ENCODE peak calls at places on chromosomes 16 and 17, in four cellular contexts. J, W, P and B are unnamed samples.

GRCh38 chr17:1365445-1366039 is 34.5 kb downstream of the YWHAE start:
- DNase-seq in J (peak; percentile 70), P (peak; percentile 46), W (peak; percentile 40), B (peak; percentile 67)

GRCh38 chr16:75073551-75074414 is 42.8 kb downstream of the LDHD start:
- DNase-seq in P (no peak), W (no peak), J (no peak), B (no peak)

GRCh38 chr17:17073006-17073626 is 30.9 kb downstream of the MPRIP start:
- DNase-seq in J (no peak), W (no peak), P (no peak), B (no peak)

GRCh38 chr17:18332909-18333489 is 17.9 kb downstream of the SMCR8 start:
- DNase-seq in P (no peak), J (no peak), W (no peak), B (no peak)

GRCh38 chr16:72921620-72922019 is 126.3 kb downstream of the ZFHX3 start:
- DNase-seq in W (no peak), J (no peak), P (no peak), B (no peak)

GRCh38 chr16:67847064-67847861 is at the start of gene CENPT:
- DNase-seq in W (peak; percentile 77), P (no peak), J (peak; percentile 70), B (peak; percentile 28)

GRCh38 chr17:76672270-76672851 is 28.8 kb upstream of the ST6GALNAC1 start:
- DNase-seq in P (no peak), J (peak; percentile 81), W (no peak), B (peak; percentile 6)

GRCh38 chr17:60594747-60595146 is 5.2 kb upstream of the PPM1D start:
- DNase-seq in J (no peak), P (no peak), W (no peak), B (no peak)

DNA sequence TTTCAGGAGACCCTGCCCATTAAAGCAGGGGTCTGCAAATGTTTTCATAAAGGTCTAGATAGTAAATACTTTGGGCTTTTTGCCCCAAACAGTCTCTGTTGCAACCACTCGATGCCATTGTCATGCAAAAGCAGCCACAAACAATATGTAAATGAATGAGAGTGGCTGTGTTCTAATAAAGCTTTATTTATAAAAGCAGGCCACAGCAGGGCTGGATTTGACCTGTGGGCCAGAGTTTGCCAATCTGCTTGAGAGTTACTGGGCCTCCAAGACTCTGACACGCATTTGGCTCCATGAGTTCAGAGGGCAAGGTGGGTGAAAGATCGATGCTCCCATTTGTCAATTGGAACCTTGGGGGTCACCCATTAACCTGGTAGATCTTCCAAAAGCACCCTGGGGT is 217.3 kb upstream of the SDK2 start:
- DNase-seq in P (no peak), W (no peak), J (no peak), B (no peak)
- TF ChIP-seq FOXK2 in P (no peak), W (no peak), J (no peak), B (no peak)

DNA sequence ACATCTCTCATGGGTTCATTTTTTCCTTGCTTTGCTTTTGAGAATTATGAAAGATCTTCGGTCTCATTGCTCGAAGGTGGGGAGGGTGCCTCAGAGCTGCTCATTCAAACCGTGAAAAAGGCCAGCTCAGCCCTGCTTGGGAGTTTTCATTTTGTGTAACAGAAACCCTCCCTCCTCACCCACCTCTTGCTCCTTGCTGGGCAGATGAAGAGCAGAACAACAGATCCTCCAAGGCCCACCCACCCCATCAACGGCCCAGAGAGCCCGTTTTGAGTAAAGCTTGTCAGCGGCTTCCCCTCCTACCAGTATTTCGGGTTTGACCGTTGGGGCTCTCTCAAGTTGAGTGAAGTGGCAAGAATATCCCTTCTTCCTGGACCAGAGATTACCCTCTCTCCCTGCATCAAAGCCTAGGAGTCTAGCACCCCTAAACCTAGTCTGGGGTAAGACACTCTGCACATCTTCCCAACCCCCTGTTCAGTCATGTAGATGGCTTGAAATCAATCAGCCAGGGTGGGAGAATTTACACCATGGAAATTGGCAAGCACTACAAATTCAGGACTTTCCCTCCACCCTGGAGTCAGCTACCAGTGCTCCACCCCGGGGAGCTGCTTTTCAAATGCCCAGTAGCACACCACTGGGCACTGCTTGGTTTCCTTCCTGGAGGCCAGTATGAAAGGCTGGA is 1.8 kb downstream of the CCR7 start:
- DNase-seq in P (no peak), J (no peak), W (no peak), B (no peak)
- TF ChIP-seq FOXK2 in P (no peak), J (no peak), W (no peak), B (no peak)

DNA sequence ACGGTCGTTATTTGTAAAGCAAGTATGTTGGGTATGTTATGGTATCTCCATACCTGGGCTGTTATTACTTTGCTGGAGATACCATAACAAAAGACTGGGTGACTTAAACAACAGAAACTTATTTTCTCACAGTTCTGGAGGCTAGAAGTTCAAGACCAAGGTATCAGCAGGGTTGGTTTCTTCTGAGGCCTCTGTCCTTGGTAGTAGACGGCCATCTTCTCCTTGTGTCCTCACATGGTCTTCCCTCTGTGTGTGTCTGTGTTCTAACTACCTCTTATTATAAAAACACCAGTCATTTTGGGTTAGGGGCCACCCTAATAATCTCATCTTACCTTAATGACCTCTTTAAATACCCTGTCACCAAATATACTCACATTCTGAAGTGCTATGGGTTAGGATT is 33.2 kb upstream of the MRTFB start:
- DNase-seq in P (no peak), J (no peak), W (no peak), B (no peak)
- TF ChIP-seq FOXK2 in P (no peak), J (no peak), W (no peak), B (no peak)

DNA sequence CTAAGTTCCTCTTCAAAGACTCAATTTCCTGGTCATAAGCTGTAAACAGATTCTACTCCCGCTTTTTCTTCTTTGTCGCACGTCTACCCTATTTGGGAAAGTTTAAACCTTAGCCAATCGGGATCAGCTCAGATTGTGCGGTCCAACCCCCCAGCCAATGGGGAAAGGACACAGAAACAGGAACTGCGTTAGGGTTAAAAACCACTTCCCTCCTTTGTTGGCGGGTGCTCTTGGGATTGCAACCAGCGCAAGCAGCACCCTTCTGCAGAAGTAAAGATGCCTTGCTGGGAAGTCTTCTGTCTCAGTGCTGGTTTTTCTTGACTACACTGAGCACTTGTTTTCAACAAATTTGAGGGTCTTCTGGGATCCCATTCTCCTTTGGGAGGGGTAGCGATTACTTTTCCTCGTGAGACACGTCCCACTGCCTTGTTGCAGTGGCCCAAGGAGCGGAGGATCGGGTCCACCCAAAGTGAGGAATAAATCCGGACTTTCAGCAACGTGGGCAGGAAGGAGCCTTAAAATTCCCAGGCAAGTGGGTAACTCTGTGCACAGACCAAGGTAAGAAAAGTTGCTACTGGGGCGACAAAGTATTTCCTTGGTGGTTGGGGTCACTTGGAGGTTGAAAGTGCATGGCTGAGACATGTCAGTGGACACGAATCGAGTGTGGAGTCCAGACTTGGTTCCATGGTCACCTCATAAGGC is 1.0 kb upstream of the YPEL3 start:
- DNase-seq in J (no peak), P (no peak), W (no peak), B (no peak)
- TF ChIP-seq FOXK2 in J (no peak), P (no peak), W (no peak), B (no peak)

DNA sequence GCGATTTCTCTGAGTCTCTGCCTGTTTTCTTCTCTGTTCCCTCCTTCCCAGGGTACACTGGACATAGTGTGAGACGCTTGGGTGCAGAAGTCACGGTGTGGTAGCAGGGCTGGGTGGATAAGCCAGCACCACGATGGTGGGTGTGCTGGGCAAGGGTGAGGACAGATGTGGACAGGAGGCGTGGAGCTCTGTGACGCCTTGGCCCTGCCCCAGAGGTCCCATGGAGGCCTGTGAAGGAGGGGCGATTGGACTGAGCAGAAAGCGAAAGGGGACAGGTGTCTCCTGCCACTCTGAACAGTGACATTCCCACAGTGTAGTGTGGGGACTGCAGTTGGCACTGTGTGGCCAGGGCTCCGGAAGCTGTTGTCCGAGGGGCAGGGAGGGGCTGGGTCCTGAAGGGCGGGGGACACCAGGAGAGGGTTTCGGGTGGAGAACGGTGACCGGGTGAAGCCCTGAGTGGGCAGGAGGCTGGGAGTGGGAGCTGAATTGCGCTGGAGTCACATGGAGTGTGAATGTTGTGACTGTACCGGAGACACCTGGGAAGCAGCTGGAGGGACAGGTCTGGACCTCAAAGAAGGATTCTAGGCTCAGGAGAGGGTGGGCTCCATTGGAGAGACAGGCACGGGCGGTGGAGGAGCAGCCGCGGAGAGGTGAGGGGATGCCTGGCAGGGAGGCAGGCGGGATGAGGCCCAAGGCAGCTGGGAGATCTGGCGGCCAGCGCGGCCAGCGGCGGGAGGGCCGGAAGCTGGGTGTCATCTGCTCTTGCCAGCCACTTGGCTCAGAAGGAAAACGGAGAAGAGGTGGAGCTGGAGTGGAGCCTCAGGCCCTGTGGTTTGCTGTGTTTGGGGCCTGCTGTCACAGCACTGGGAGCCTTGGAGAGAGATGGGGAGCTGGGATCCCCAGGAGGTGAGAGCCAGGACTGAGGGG is 7.5 kb downstream of the TBC1D24 start:
- DNase-seq in W (peak; percentile 36), P (no peak), J (no peak), B (no peak)
- TF ChIP-seq FOXK2 in W (no peak), P (no peak), J (no peak), B (no peak)

DNA sequence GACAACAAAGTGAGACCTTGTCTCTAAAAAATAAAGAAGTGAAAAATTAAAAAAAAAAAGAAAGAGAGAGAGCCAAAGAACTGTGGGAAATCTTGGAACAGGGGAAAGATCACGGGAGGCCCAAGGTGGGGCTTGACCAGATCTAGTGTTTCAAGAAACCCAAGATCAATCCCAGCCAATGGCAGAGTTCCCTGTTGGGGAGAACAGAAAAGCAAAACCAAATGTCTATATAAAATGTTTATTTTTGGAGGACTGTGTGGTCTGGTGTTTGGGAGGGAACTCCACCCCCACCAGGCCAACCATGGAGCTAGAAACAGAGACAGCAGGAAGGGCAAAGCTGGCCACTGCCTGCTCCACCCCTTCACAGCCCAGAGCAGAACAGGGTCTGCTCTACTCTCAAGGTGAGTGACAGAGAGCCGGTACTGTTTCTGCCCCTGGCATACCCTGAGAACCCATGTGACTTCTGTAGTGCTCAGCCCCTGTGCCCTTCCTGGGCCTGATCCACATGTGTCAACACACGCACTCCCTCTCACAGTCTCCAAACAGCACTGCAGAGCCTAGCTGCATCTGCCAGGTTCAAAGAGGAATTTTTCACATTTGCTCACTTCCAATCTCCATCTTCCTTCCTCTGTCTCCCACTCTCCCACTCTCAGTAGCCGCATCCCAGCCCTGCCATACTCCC is 3.7 kb downstream of the TMEM101 start:
- DNase-seq in W (no peak), J (no peak), P (no peak), B (no peak)
- TF ChIP-seq FOXK2 in W (no peak), J (no peak), P (no peak), B (no peak)

DNA sequence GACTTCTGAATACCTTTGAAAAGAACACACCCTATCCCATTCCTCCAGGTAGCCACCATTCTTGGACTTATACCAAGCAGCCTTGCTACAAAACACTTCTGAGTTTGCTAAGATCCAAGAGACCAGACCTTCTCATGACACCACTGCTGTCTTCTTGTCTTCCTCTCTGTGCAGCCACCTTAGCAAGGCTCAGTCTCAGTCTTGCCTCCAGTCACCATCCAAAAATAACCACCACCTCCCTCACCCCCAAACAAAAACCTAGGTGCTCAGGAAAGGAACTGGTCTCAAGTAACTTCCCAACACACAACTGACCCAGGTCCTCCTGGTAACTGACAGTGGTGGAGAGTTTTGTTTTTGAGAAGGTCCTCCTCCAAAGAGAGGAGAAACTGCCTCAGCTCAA is 90.9 kb upstream of the CORO6 start:
- DNase-seq in W (no peak), P (peak; percentile 36), J (no peak), B (no peak)
- TF ChIP-seq FOXK2 in W (no peak), P (no peak), J (no peak), B (no peak)